ENCODE peak calls at places on chromosomes 7 and 10, in five cellular contexts. D is hepatocyte, A is PC-3, R is MM.1S, T is OCI-LY7. P is an unnamed sample.

GRCh38 chr10:71831646-71832552 is 19.2 kb downstream of the PSAP start:
- DNase-seq in D (no peak), A (peak; percentile 67), R (no peak), T (no peak), P (peak; percentile 58)

GRCh38 chr7:18895456-18895855 is 222.0 kb downstream of the TWIST1 start:
- DNase-seq in D (no peak), A (peak; percentile 89), R (no peak), T (no peak), P (peak; percentile 79)

GRCh38 chr7:30511494-30511893 is 6.9 kb upstream of the GGCT start:
- DNase-seq in D (no peak), A (no peak), R (no peak), T (no peak), P (no peak)

GRCh38 chr10:129870926-129871660 is 93.0 kb downstream of the EBF3 start:
- DNase-seq in D (no peak), A (no peak), R (no peak), T (no peak), P (peak; percentile 60)

GRCh38 chr7:6127129-6127490 is 95.9 kb downstream of the ANKRD61 start:
- DNase-seq in D (no peak), A (no peak), R (no peak), T (no peak), P (no peak)

GRCh38 chr7:99171731-99172130 is 27.8 kb upstream of the SMURF1 start:
- DNase-seq in D (no peak), A (no peak), R (no peak), T (no peak), P (peak; percentile 61)

GRCh38 chr10:110936757-110937156 is 17.4 kb downstream of the SHOC2 start:
- DNase-seq in D (no peak), A (no peak), R (no peak), T (no peak), P (no peak)

GRCh38 chr10:105063796-105064195 is 422.7 kb downstream of the SORCS3 start:
- DNase-seq in D (peak; percentile 65), A (peak; percentile 7), R (peak; percentile 39), T (peak; percentile 17), P (peak; percentile 43)

GRCh38 chr10:118951218-118951617 is 78.3 kb upstream of the NANOS1 start:
- DNase-seq in D (no peak), A (no peak), R (no peak), T (no peak), P (no peak)

GRCh38 chr7:26167293-26167934 is 15.4 kb downstream of the NFE2L3 start:
- DNase-seq in D (no peak), A (no peak), R (peak; percentile 60), T (no peak), P (no peak)

GRCh38 chr10:90592903-90593302 is 264.9 kb downstream of the HTR7 start:
- DNase-seq in D (peak; percentile 77), A (peak; percentile 63), R (peak; percentile 86), T (peak; percentile 28), P (peak; percentile 24)

GRCh38 chr10:110138197-110138812 is 69.1 kb upstream of the MXI1 start:
- DNase-seq in D (peak; percentile 76), A (peak; percentile 68), R (peak; percentile 80), T (peak; percentile 80), P (peak; percentile 75)

GRCh38 chr7:2014391-2015241 is 218.1 kb downstream of the MAD1L1 start:
- DNase-seq in D (no peak), A (no peak), R (no peak), T (no peak), P (no peak)

GRCh38 chr7:70775570-70776156 is 356.3 kb upstream of the GALNT17 start:
- DNase-seq in D (no peak), A (no peak), R (peak; percentile 24), T (peak; percentile 36), P (peak; percentile 7)

GRCh38 chr10:117656385-117657367 is 114.1 kb downstream of the EMX2 start:
- DNase-seq in D (no peak), A (no peak), R (peak; percentile 35), T (no peak), P (no peak)

DNA sequence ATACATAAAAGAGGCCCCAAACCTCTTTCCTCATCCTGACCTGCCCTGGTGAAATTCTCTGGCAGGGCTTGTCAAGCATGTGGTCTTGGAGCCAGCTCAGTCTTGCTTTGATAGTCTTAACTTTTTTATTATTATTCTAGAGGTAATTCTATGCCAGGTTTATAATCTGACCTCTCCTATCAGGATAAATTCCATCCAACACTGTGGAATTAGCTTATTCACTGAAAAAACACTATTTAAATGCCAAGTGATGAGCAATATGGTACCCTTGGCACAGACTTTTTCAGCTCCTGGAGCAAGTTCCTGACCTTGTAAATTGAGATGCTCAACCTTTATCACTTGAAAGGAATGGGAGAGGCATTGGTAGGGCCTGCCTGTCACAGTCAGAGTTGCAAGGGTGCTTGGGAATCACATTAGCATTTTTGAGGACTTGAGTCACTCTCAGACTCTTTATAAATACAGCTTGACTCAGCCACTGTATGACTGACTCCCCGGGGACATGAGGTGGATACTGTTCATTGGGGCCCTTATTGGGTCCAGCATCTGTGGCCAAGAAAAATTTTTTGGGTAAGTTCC is at the start of gene CPA4:
- DNase-seq in D (no peak), A (peak; percentile 97), R (no peak), T (no peak), P (peak; percentile 99)
- TF ChIP-seq EZH2phosphoT487 in D (no peak), A (no peak), R (no peak), T (no peak), P (peak; percentile 91)

DNA sequence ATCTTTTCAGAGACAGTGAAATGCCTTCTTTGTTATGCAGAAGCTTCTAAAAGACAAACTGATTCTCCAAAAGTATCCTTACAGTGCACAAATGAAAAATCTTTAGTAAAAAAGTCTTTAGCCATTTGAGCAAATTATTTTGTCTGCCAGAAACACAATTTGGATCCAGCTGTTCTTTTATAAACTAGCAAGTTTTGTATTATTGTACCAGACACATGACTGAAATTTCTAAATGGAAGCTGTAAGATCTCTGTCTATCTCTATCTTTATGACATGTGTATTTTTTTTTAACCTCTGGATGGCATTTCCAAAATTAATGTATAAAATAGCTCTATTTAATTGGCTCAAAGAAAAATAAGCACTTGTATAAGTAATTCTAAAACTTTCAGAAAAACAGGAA is 68.3 kb downstream of the VIPR2 start:
- DNase-seq in D (no peak), A (no peak), R (no peak), T (no peak), P (no peak)
- H4K20me1 ChIP-seq in D (no peaks in the 10 kb centered on the region), A (no peaks in the 10 kb centered on the region), R (no peaks in the 10 kb centered on the region), T (no peaks in the 10 kb centered on the region), P (no peaks in the 10 kb centered on the region)

GRCh38 chr10:92693534-92693893 is 3.8 kb downstream of the HHEX start:
- DNase-seq in D (no peak), A (no peak), R (no peak), T (no peak), P (no peak)

GRCh38 chr10:92691591-92692084 is 1.9 kb downstream of the HHEX start:
- DNase-seq in D (no peak), A (no peak), R (no peak), T (peak; percentile 30), P (no peak)

GRCh38 chr10:92691042-92691590 is 1.4 kb downstream of the HHEX start:
- DNase-seq in D (no peak), A (no peak), R (no peak), T (no peak), P (no peak)

GRCh38 chr10:92692697-92693533 is 3.2 kb downstream of the HHEX start:
- DNase-seq in D (no peak), A (no peak), R (no peak), T (no peak), P (no peak)

GRCh38 chr10:92692085-92692671 is 2.4 kb downstream of the HHEX start:
- DNase-seq in D (no peak), A (no peak), R (no peak), T (no peak), P (no peak)
- H3K4me3 ChIP-seq in D (no peak overlapping the region), A (no peak overlapping the region), R (peak overlapping the region; percentile 19), T (no peak overlapping the region), P (no peak overlapping the region)

GRCh38 chr10:36771725-36772124 is 353.7 kb upstream of the ANKRD30A start:
- DNase-seq in D (no peak), A (no peak), R (no peak), T (no peak), P (no peak)
- TF ChIP-seq EZH2phosphoT487 in D (no peak), A (no peak), R (no peak), T (no peak), P (no peak)

DNA sequence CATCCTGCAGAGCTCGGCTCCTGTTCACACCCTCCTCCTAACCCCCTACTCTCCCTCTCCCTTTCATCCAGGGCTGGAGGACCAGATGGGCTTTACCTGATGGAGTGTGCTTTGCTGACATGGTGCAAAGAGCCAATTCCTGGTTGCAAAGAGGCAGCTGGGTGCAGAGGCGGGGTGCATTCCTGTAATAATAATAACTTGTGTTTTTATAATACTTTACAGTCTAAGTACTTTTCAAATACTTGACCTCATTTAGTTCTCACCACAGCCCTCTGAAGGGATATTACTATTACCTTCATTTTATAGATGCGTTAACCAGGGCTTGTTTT is 70.3 kb downstream of the TCF7L2 start:
- DNase-seq in D (no peak), A (no peak), R (no peak), T (no peak), P (no peak)
- H4K20me1 ChIP-seq in D (peaks cover 85% of the 10 kb centered on the region), A (peaks cover 9% of the 10 kb centered on the region), R (no peaks in the 10 kb centered on the region), T (no peaks in the 10 kb centered on the region), P (peaks cover 6% of the 10 kb centered on the region)

GRCh38 chr7:23276381-23276780 is 22.8 kb upstream of the MALSU1 start:
- DNase-seq in D (no peak), A (peak; percentile 23), R (no peak), T (peak; percentile 47), P (peak; percentile 10)

GRCh38 chr7:23275906-23276305 is 23.2 kb upstream of the MALSU1 start:
- DNase-seq in D (no peak), A (no peak), R (no peak), T (no peak), P (no peak)

GRCh38 chr7:23272275-23272674 is 25.7 kb downstream of the GPNMB start:
- DNase-seq in D (no peak), A (no peak), R (no peak), T (no peak), P (no peak)

GRCh38 chr7:23276947-23277346 is 22.2 kb upstream of the MALSU1 start:
- DNase-seq in D (no peak), A (no peak), R (no peak), T (no peak), P (no peak)

DNA sequence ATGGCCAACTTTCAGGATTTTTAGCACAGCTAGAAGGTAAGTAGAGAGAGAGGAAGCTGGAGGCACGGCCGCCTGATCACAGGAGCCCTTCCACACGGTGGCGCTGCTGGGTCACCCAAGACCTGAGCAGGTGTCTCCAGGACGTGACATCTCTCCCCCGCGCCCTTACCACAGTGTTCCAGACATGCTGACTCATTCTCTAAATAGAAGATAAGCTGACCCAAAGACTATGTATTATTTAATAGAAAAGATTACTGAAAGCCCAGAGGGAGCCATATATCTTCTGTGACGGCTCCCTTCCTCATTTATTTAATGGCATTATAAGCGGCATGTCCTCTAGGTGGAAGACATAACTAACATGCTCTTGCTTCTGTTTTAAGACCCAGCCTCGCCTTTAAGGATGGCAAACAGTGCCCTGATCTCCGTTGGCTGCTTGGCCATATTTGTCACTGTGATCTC is 26.0 kb upstream of the MALSU1 start:
- DNase-seq in D (peak; percentile 96), A (peak; percentile 96), R (peak; percentile 97), T (peak; percentile 93), P (peak; percentile 77)
- H3K4me3 ChIP-seq in D (no peak overlapping the region), A (peak overlapping the region; percentile 29), R (peak overlapping the region; percentile 52), T (peak overlapping the region; percentile 57), P (no peak overlapping the region)

GRCh38 chr10:53490553-53490952 is 718.0 kb upstream of the MBL2 start:
- DNase-seq in D (no peak), A (no peak), R (no peak), T (no peak), P (no peak)
- TF ChIP-seq EZH2phosphoT487 in D (no peak), A (no peak), R (no peak), T (no peak), P (no peak)

P was measured in GM23248.